ENCODE peak calls at places on chromosomes 13 and 19, in four cellular contexts. One of them, this sample, is unnamed.

GRCh38 chr19:18468517-18468916 is 30.6 kb upstream of the ISYNA1 start:
- DNase-seq in K562: no peak
- DNase-seq in HCT116: no peak
- DNase-seq in Panc1: no peak
- DNase-seq in this sample: no peak

GRCh38 chr19:2171349-2172145 is 7.8 kb downstream of the DOT1L start:
- DNase-seq in HCT116: no peak
- DNase-seq in K562: peak
- DNase-seq in Panc1: no peak
- DNase-seq in this sample: peak

GRCh38 chr13:81770868-81771505 is 1430.1 kb upstream of the SPRY2 start:
- DNase-seq in K562: no peak
- DNase-seq in Panc1: no peak
- DNase-seq in HCT116: no peak
- DNase-seq in this sample: no peak

GRCh38 chr19:49339364-49340068 is 4.3 kb downstream of the CD37 start:
- DNase-seq in Panc1: no peak
- DNase-seq in K562: peak
- DNase-seq in HCT116: no peak
- DNase-seq in this sample: no peak

GRCh38 chr13:93698016-93698613 is 471.5 kb downstream of the GPC6 start:
- DNase-seq in HCT116: no peak
- DNase-seq in Panc1: no peak
- DNase-seq in K562: no peak
- DNase-seq in this sample: no peak

GRCh38 chr19:35468637-35469036 is 20.6 kb downstream of the FFAR2 start:
- DNase-seq in Panc1: peak
- DNase-seq in HCT116: peak
- DNase-seq in K562: peak
- DNase-seq in this sample: peak

GRCh38 chr19:1526979-1527649 is 3.2 kb downstream of the PLK5 start:
- DNase-seq in K562: no peak
- DNase-seq in HCT116: no peak
- DNase-seq in Panc1: no peak
- DNase-seq in this sample: no peak

GRCh38 chr19:33812388-33813330 is 16.0 kb downstream of the KCTD15 start:
- DNase-seq in Panc1: no peak
- DNase-seq in K562: peak
- DNase-seq in HCT116: no peak
- DNase-seq in this sample: no peak

GRCh38 chr19:53958168-53958571 is 4.6 kb upstream of the CACNG8 start:
- DNase-seq in K562: no peak
- DNase-seq in HCT116: no peak
- DNase-seq in Panc1: no peak
- DNase-seq in this sample: no peak

GRCh38 chr19:31352782-31353651 is 3.8 kb upstream of the TSHZ3 start:
- DNase-seq in K562: no peak
- DNase-seq in HCT116: no peak
- DNase-seq in Panc1: no peak
- DNase-seq in this sample: no peak

GRCh38 chr13:85631801-85632200 is 167.4 kb downstream of the SLITRK6 start:
- DNase-seq in HCT116: no peak
- DNase-seq in Panc1: no peak
- DNase-seq in K562: no peak
- DNase-seq in this sample: no peak

GRCh38 chr13:36146513-36147276 is 15.5 kb upstream of the DCLK1 start:
- DNase-seq in HCT116: no peak
- DNase-seq in K562: no peak
- DNase-seq in Panc1: no peak
- DNase-seq in this sample: no peak

GRCh38 chr13:76852991-76853390 is 33.2 kb downstream of the KCTD12 start:
- DNase-seq in K562: no peak
- DNase-seq in Panc1: no peak
- DNase-seq in HCT116: no peak
- DNase-seq in this sample: no peak

GRCh38 chr19:51357952-51358351 is 8.2 kb downstream of the ETFB start:
- DNase-seq in Panc1: no peak
- DNase-seq in HCT116: no peak
- DNase-seq in K562: no peak
- DNase-seq in this sample: no peak

GRCh38 chr19:53982056-53982455 is 9.4 kb upstream of the CACNG6 start:
- DNase-seq in HCT116: no peak
- DNase-seq in K562: no peak
- DNase-seq in Panc1: no peak
- DNase-seq in this sample: no peak

GRCh38 chr13:85243831-85244230 is 555.4 kb downstream of the SLITRK6 start:
- DNase-seq in K562: no peak
- DNase-seq in HCT116: no peak
- DNase-seq in Panc1: no peak
- DNase-seq in this sample: no peak

GRCh38 chr13:58625703-58626389 is 994.3 kb downstream of the PCDH17 start:
- DNase-seq in Panc1: no peak
- DNase-seq in K562: no peak
- DNase-seq in HCT116: no peak
- DNase-seq in this sample: no peak

GRCh38 chr19:1090731-1091543 is 4.2 kb downstream of the POLR2E start:
- DNase-seq in Panc1: no peak
- DNase-seq in HCT116: no peak
- DNase-seq in K562: no peak
- DNase-seq in this sample: no peak

GRCh38 chr19:40257096-40257517 is 28.0 kb downstream of the AKT2 start:
- DNase-seq in HCT116: no peak
- DNase-seq in K562: no peak
- DNase-seq in Panc1: no peak
- DNase-seq in this sample: no peak

GRCh38 chr19:35123573-35123972 is 8.0 kb downstream of the FXYD3 start:
- DNase-seq in Panc1: no peak
- DNase-seq in HCT116: no peak
- DNase-seq in K562: no peak
- DNase-seq in this sample: no peak

GRCh38 chr13:24214528-24214927 is 54.0 kb downstream of the SPATA13 start:
- DNase-seq in HCT116: no peak
- DNase-seq in K562: no peak
- DNase-seq in Panc1: no peak
- DNase-seq in this sample: no peak

GRCh38 chr19:18388328-18389094 is 2.6 kb downstream of the GDF15 start:
- DNase-seq in Panc1: no peak
- DNase-seq in HCT116: no peak
- DNase-seq in K562: peak
- DNase-seq in this sample: peak

GRCh38 chr13:98171806-98172569 is 5.1 kb downstream of the RNF113B start:
- DNase-seq in K562: no peak
- DNase-seq in HCT116: no peak
- DNase-seq in Panc1: no peak
- DNase-seq in this sample: no peak

GRCh38 chr13:19668778-19669177 is 35.3 kb downstream of the MPHOSPH8 start:
- DNase-seq in Panc1: no peak
- DNase-seq in K562: no peak
- DNase-seq in HCT116: no peak
- DNase-seq in this sample: no peak

GRCh38 chr19:35754365-35755139 is 2.3 kb downstream of the HSPB6 start:
- DNase-seq in HCT116: no peak
- DNase-seq in Panc1: no peak
- DNase-seq in K562: no peak
- DNase-seq in this sample: no peak

GRCh38 chr19:35363711-35364425 is 5.6 kb downstream of the FFAR3 start:
- DNase-seq in Panc1: no peak
- DNase-seq in HCT116: no peak
- DNase-seq in K562: peak
- DNase-seq in this sample: no peak

GRCh38 chr13:31328549-31329229 is 128.9 kb downstream of the B3GLCT start:
- DNase-seq in K562: no peak
- DNase-seq in Panc1: no peak
- DNase-seq in HCT116: no peak
- DNase-seq in this sample: no peak

GRCh38 chr13:33953203-33953602 is 135.3 kb downstream of the RFC3 start:
- DNase-seq in K562: no peak
- DNase-seq in Panc1: no peak
- DNase-seq in HCT116: no peak
- DNase-seq in this sample: no peak

GRCh38 chr13:35283856-35284255 is 192.6 kb downstream of the MAB21L1 start:
- DNase-seq in Panc1: no peak
- DNase-seq in K562: no peak
- DNase-seq in HCT116: no peak
- DNase-seq in this sample: peak

GRCh38 chr13:59680429-59681024 is 483.2 kb downstream of the DIAPH3 start:
- DNase-seq in HCT116: peak
- DNase-seq in Panc1: no peak
- DNase-seq in K562: no peak
- DNase-seq in this sample: no peak

GRCh38 chr13:24929196-24929595 is 165.2 kb downstream of the RNF17 start:
- DNase-seq in K562: no peak
- DNase-seq in HCT116: no peak
- DNase-seq in Panc1: no peak
- DNase-seq in this sample: no peak

GRCh38 chr13:80361883-80362327 is 21.0 kb upstream of the SPRY2 start:
- DNase-seq in K562: no peak
- DNase-seq in HCT116: no peak
- DNase-seq in Panc1: no peak
- DNase-seq in this sample: peak

DNA sequence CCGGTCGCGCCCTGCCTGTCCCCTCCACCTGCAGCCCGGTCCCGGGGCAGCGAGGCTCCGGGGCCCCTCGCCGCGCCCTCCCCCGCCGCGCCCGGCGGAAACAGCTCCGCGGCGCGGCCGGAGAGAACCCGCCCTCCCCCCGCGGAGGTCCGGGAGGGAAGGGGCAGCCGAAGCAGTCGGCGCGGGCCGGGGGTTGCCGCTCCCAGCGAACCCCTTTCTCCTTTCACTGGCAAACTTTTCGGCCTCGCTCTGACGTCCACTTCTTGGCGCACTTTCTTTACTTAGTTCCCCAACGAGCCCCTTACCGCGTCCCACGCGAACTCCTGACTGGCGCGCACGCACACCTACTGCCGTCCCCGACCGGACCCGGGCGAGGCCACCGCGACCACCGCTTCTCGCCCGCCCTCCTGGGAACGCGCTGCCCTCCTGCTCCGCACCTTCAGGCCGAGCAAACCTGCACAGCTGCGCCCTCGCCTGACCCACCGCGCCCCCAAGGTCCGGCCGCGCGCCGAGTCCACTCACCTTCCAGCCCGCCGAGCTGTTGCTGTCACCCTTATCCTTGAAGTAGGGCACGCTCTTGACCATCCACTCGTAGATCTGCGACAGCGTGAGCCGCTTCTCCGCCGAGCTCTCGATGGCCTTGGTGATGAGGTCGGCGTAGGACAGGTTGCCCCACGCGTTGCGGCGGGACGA is 1.2 kb downstream of the FOXO1 start:
- DNase-seq in HCT116: no peak
- DNase-seq in K562: peak
- DNase-seq in Panc1: no peak
- DNase-seq in this sample: no peak
- TF ChIP-seq TCF7L2 in HCT116: no peak
- TF ChIP-seq TCF7L2 in K562: no peak
- TF ChIP-seq TCF7L2 in Panc1: no peak
- TF ChIP-seq TCF7L2 in this sample: no peak

DNA sequence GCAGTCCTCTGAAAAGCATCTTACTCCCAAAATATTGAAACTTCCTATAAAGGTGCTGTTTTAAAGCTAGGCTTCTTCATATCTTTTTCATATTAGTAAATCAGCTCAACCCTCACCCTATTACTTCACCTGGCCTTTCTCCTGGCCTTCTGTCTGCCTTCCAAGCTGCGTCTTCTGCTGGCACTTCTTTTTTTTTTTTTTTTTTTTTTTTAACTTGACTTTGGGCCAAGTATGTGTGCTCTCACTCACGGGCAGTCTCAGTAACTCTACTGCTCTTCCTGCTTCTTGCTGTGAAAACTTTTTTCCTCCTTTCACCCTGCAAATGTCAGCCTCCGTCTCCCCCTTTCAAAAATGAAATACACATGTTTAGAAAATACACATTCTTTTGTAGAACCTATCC is 41.2 kb upstream of the KCTD4 start:
- DNase-seq in HCT116: peak
- DNase-seq in K562: no peak
- DNase-seq in Panc1: no peak
- DNase-seq in this sample: no peak
- TF ChIP-seq TCF7L2 in HCT116: no peak
- TF ChIP-seq TCF7L2 in K562: no peak
- TF ChIP-seq TCF7L2 in Panc1: no peak
- TF ChIP-seq TCF7L2 in this sample: no peak

DNA sequence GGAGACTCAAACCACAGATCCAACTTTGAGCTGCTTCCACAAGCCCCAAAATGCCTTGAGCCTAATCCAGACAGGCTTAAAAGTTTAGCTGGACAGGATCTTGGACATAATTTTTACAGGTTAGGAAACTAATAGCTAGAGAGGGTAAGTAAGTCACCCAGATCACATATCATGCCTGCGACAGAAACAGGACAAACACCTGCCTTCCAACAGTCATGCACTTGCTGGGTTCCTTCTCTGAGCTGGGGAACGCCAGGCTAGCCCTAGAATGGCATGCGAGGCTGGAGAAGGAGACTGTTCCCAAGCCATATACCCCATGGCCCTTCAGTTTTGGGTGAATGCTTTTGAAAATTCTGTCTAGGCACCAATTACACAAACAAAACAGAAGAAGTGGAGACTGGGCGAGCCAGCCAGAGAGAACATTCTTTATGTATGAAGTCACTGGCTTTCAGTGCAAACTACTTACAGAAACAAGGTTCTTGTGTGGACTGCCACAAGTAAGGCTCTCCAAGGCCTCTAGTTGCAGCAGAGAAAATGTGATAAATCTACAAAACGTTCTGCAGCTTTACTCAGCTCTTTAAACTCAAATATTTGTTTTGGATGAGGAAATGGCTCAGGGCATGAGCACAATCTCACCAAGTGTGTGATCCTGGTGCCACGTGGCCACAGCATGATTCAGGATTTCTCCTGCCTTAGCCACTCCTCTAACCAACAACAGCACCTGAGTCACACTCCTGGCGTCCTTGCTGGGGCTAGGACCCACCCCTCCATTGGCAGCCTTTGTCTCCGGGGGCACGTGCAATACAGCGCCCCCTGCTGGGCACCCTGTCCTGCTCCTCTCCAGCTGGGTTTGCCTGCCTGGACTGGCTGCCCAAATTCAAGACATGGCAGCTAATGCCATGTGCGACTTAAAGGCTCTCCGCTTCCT is 73.4 kb upstream of the UBL3 start:
- DNase-seq in Panc1: peak
- DNase-seq in K562: peak
- DNase-seq in HCT116: peak
- DNase-seq in this sample: peak
- TF ChIP-seq TCF7L2 in Panc1: no peak
- TF ChIP-seq TCF7L2 in K562: no peak
- TF ChIP-seq TCF7L2 in HCT116: peak
- TF ChIP-seq TCF7L2 in this sample: no peak

GRCh38 chr13:28493740-28494536 is 990 bp downstream of the FLT1 start:
- DNase-seq in HCT116: no peak
- DNase-seq in Panc1: no peak
- DNase-seq in K562: no peak
- DNase-seq in this sample: no peak

GRCh38 chr13:28488376-28489005 is 6.4 kb downstream of the FLT1 start:
- DNase-seq in Panc1: no peak
- DNase-seq in HCT116: no peak
- DNase-seq in K562: no peak
- DNase-seq in this sample: no peak

GRCh38 chr13:28489536-28489935 is 5.4 kb downstream of the FLT1 start:
- DNase-seq in HCT116: no peak
- DNase-seq in Panc1: no peak
- DNase-seq in K562: no peak
- DNase-seq in this sample: no peak

GRCh38 chr13:28492527-28493367 is 2.2 kb downstream of the FLT1 start:
- DNase-seq in K562: no peak
- DNase-seq in HCT116: no peak
- DNase-seq in Panc1: no peak
- DNase-seq in this sample: no peak

GRCh38 chr13:28489975-28490550 is 4.9 kb downstream of the FLT1 start:
- DNase-seq in Panc1: no peak
- DNase-seq in K562: no peak
- DNase-seq in HCT116: no peak
- DNase-seq in this sample: no peak
- TF ChIP-seq TCF7L2 in Panc1: no peak
- TF ChIP-seq TCF7L2 in K562: no peak
- TF ChIP-seq TCF7L2 in HCT116: no peak
- TF ChIP-seq TCF7L2 in this sample: no peak